ENCODE peak calls at places on chromosome 3, in ten cellular contexts. W, T, G, N, J, U, X, F, Y and L are unnamed samples.

GRCh38 chr3:173690542-173690941 is 293.0 kb downstream of the NLGN1 start:
- DNase-seq in W (no peak), T (no peak), G (no peak), N (no peak), J (no peak), U (no peak), X (no peak), F (no peak), Y (no peak), L (no peak)

GRCh38 chr3:131608296-131608695 is 105.5 kb upstream of the MRPL3 start:
- DNase-seq in W (no peak), T (no peak), G (no peak), N (no peak), J (no peak), U (no peak), X (no peak), F (no peak), Y (no peak), L (no peak)

GRCh38 chr3:141368062-141368924 is at the start of gene ZBTB38:
- DNase-seq in W (peak; percentile 40), T (peak; percentile 75), G (peak; percentile 91), N (no peak), J (peak; percentile 94), U (peak; percentile 99), X (peak; percentile 80), F (no peak), Y (peak; percentile 97), L (peak; percentile 88)

GRCh38 chr3:31055757-31056156 is 161.3 kb upstream of the GADL1 start:
- DNase-seq in W (no peak), T (no peak), G (no peak), N (no peak), J (no peak), U (no peak), X (no peak), F (no peak), Y (no peak), L (no peak)

GRCh38 chr3:39011191-39011736 is 40.5 kb downstream of the SCN11A start:
- DNase-seq in W (no peak), T (no peak), G (no peak), N (no peak), J (no peak), U (no peak), X (no peak), F (no peak), Y (no peak), L (no peak)

GRCh38 chr3:12227833-12228232 is 61.0 kb upstream of the PPARG start:
- DNase-seq in W (no peak), T (no peak), G (no peak), N (no peak), J (peak; percentile 11), U (peak; percentile 48), X (peak; percentile 12), F (no peak), Y (no peak), L (no peak)

GRCh38 chr3:168165390-168166269 is 69.9 kb upstream of the GOLIM4 start:
- DNase-seq in W (peak; percentile 5), T (peak; percentile 45), G (peak; percentile 56), N (peak; percentile 33), J (peak; percentile 71), U (peak; percentile 65), X (peak; percentile 75), F (peak; percentile 65), Y (peak; percentile 55), L (peak; percentile 60)

GRCh38 chr3:83039422-83039821 is 1278.0 kb upstream of the GBE1 start:
- DNase-seq in W (no peak), T (no peak), G (no peak), N (no peak), J (no peak), U (no peak), X (no peak), F (no peak), Y (peak; percentile 46), L (no peak)

GRCh38 chr3:59422312-59422711 is 372.5 kb upstream of the CFAP20DC start:
- DNase-seq in W (no peak), T (no peak), G (no peak), N (no peak), J (no peak), U (peak; percentile 28), X (no peak), F (no peak), Y (no peak), L (no peak)

GRCh38 chr3:176967525-176967924 is 229.8 kb downstream of the TBL1XR1 start:
- DNase-seq in W (no peak), T (no peak), G (no peak), N (no peak), J (peak; percentile 17), U (peak; percentile 44), X (no peak), F (no peak), Y (no peak), L (no peak)

GRCh38 chr3:135106445-135106844 is 311.4 kb downstream of the EPHB1 start:
- DNase-seq in W (no peak), T (peak; percentile 81), G (no peak), N (no peak), J (peak; percentile 76), U (peak; percentile 38), X (no peak), F (no peak), Y (peak; percentile 15), L (peak; percentile 5)

GRCh38 chr3:15096026-15096425 is 2.9 kb downstream of the RBSN start:
- DNase-seq in W (no peak), T (no peak), G (no peak), N (no peak), J (no peak), U (no peak), X (no peak), F (no peak), Y (no peak), L (no peak)

GRCh38 chr3:135629696-135630408 is 335.7 kb upstream of the PPP2R3A start:
- DNase-seq in W (no peak), T (no peak), G (no peak), N (no peak), J (no peak), U (no peak), X (no peak), F (no peak), Y (no peak), L (no peak)

GRCh38 chr3:36957072-36957471 is 12.2 kb upstream of the TRANK1 start:
- DNase-seq in W (no peak), T (no peak), G (no peak), N (no peak), J (no peak), U (no peak), X (no peak), F (no peak), Y (no peak), L (no peak)

GRCh38 chr3:129633751-129634481 is 27.4 kb upstream of the PLXND1 start:
- DNase-seq in W (no peak), T (no peak), G (no peak), N (no peak), J (no peak), U (no peak), X (no peak), F (peak; percentile 76), Y (no peak), L (no peak)

GRCh38 chr3:44065311-44065710 is 176.4 kb upstream of the TOPAZ1 start:
- DNase-seq in W (no peak), T (no peak), G (no peak), N (no peak), J (peak; percentile 8), U (no peak), X (peak; percentile 35), F (peak; percentile 58), Y (peak; percentile 79), L (no peak)

GRCh38 chr3:35448681-35449080 is 190.6 kb upstream of the ARPP21 start:
- DNase-seq in W (no peak), T (no peak), G (no peak), N (no peak), J (no peak), U (no peak), X (no peak), F (no peak), Y (no peak), L (no peak)

GRCh38 chr3:46922871-46923558 is 45.5 kb downstream of the PTH1R start:
- DNase-seq in W (no peak), T (no peak), G (no peak), N (no peak), J (no peak), U (no peak), X (no peak), F (no peak), Y (no peak), L (no peak)

GRCh38 chr3:10332481-10333358 is 11.8 kb upstream of the SEC13 start:
- DNase-seq in W (no peak), T (no peak), G (no peak), N (no peak), J (no peak), U (no peak), X (no peak), F (no peak), Y (no peak), L (no peak)

GRCh38 chr3:38964646-38965045 is 87.1 kb downstream of the SCN11A start:
- DNase-seq in W (no peak), T (no peak), G (no peak), N (no peak), J (no peak), U (no peak), X (no peak), F (no peak), Y (no peak), L (no peak)

GRCh38 chr3:194711913-194712312 is 26.2 kb downstream of the FAM43A start:
- DNase-seq in W (no peak), T (no peak), G (peak; percentile 51), N (no peak), J (peak; percentile 69), U (peak; percentile 99), X (no peak), F (no peak), Y (peak; percentile 80), L (peak; percentile 87)

GRCh38 chr3:98807011-98807410 is 43.9 kb downstream of the ST3GAL6 start:
- DNase-seq in W (no peak), T (no peak), G (no peak), N (no peak), J (no peak), U (no peak), X (no peak), F (no peak), Y (no peak), L (no peak)

GRCh38 chr3:4550957-4551754 is 58.0 kb downstream of the ITPR1 start:
- DNase-seq in W (no peak), T (no peak), G (no peak), N (no peak), J (no peak), U (no peak), X (no peak), F (no peak), Y (no peak), L (no peak)

GRCh38 chr3:196339493-196340254 is 1.5 kb upstream of the TM4SF19 start:
- DNase-seq in W (no peak), T (no peak), G (no peak), N (no peak), J (peak; percentile 24), U (peak; percentile 43), X (peak; percentile 43), F (no peak), Y (peak; percentile 74), L (no peak)

GRCh38 chr3:59180006-59180405 is 130.2 kb upstream of the CFAP20DC start:
- DNase-seq in W (no peak), T (no peak), G (no peak), N (no peak), J (no peak), U (no peak), X (no peak), F (no peak), Y (no peak), L (no peak)

GRCh38 chr3:107684431-107684925 is 161.7 kb downstream of the BBX start:
- DNase-seq in W (no peak), T (no peak), G (no peak), N (no peak), J (no peak), U (no peak), X (no peak), F (no peak), Y (no peak), L (no peak)

GRCh38 chr3:14548321-14548729 is 8.2 kb upstream of the GRIP2 start:
- DNase-seq in W (peak; percentile 50), T (peak; percentile 72), G (peak; percentile 68), N (peak; percentile 22), J (no peak), U (peak; percentile 50), X (peak; percentile 33), F (peak; percentile 90), Y (no peak), L (peak; percentile 32)

GRCh38 chr3:134242649-134243637 is 7.7 kb downstream of the RYK start:
- DNase-seq in W (no peak), T (no peak), G (no peak), N (no peak), J (peak; percentile 25), U (peak; percentile 72), X (peak; percentile 72), F (no peak), Y (no peak), L (peak; percentile 91)